ENCODE peak calls at places on chromosomes 6 and 20, in five cellular contexts. O is CD4-positive, CD25-positive, alpha-beta regulatory T cell; H is fibroblast of pulmonary artery; A is CD8-positive, alpha-beta memory T cell; Z is neural progenitor cell. T is an unnamed sample.

GRCh38 chr20:38673731-38674177 is 50.5 kb upstream of the SLC32A1 start:
- DNase-seq in O (no peak), H (no peak), A (no peak), Z (peak; percentile 49), T (peak; percentile 13)

GRCh38 chr6:47188588-47189021 is 121.1 kb downstream of the TNFRSF21 start:
- DNase-seq in O (no peak), H (peak; percentile 62), A (no peak), Z (no peak), T (peak; percentile 80)

GRCh38 chr20:46704714-46705377 is 4.6 kb upstream of the SLC2A10 start:
- DNase-seq in O (no peak), H (no peak), A (no peak), Z (no peak), T (peak; percentile 31)

GRCh38 chr6:29522241-29522640 is 34.5 kb upstream of the MAS1L start:
- DNase-seq in O (no peak), H (no peak), A (no peak), Z (no peak), T (no peak)

GRCh38 chr6:145245119-145245518 is 490.2 kb downstream of the EPM2A start:
- DNase-seq in O (no peak), H (peak; percentile 52), A (no peak), Z (no peak), T (peak; percentile 48)

GRCh38 chr6:102398788-102399390 is 1005.4 kb downstream of the GRIK2 start:
- DNase-seq in O (no peak), H (no peak), A (no peak), Z (no peak), T (no peak)

GRCh38 chr20:6142348-6142993 is 19.6 kb upstream of the FERMT1 start:
- DNase-seq in O (peak; percentile 24), H (peak; percentile 79), A (peak; percentile 24), Z (peak; percentile 66), T (peak; percentile 79)

GRCh38 chr20:39717976-39718375 is 755.8 kb downstream of the DHX35 start:
- DNase-seq in O (no peak), H (no peak), A (no peak), Z (no peak), T (no peak)

GRCh38 chr6:138099832-138100231 is 7.4 kb downstream of the PERP start:
- DNase-seq in O (no peak), H (peak; percentile 47), A (no peak), Z (no peak), T (peak; percentile 81)

GRCh38 chr6:129709451-129709908 is 497 bp downstream of the ARHGAP18 start:
- DNase-seq in O (no peak), H (peak; percentile 83), A (no peak), Z (no peak), T (peak; percentile 61)

GRCh38 chr6:149642829-149643580 is 5.5 kb downstream of the KATNA1 start:
- DNase-seq in O (no peak), H (peak; percentile 43), A (no peak), Z (no peak), T (peak; percentile 47)

GRCh38 chr6:157954150-157955117 is 27.2 kb upstream of the SYNJ2 start:
- DNase-seq in O (no peak), H (peak; percentile 65), A (no peak), Z (peak; percentile 13), T (peak; percentile 54)

GRCh38 chr6:152696543-152696942 is 1.2 kb upstream of the MYCT1 start:
- DNase-seq in O (no peak), H (peak; percentile 84), A (no peak), Z (no peak), T (peak; percentile 78)

GRCh38 chr6:54217018-54217417 is 91.2 kb upstream of the TINAG start:
- DNase-seq in O (no peak), H (no peak), A (no peak), Z (no peak), T (no peak)

GRCh38 chr6:136326038-136326561 is 36.5 kb upstream of the BCLAF1 start:
- DNase-seq in O (no peak), H (peak; percentile 33), A (no peak), Z (no peak), T (peak; percentile 19)

GRCh38 chr6:1821188-1822183 is 211.8 kb downstream of the FOXC1 start:
- DNase-seq in O (no peak), H (peak; percentile 48), A (no peak), Z (no peak), T (peak; percentile 62)

GRCh38 chr6:31180500-31180899 is 10.0 kb upstream of the POU5F1 start:
- DNase-seq in O (peak; percentile 54), H (peak; percentile 86), A (peak; percentile 64), Z (no peak), T (peak; percentile 88)
- H3K4me3 ChIP-seq in O (peak overlapping the region; percentile 31), H (peak overlapping the region; percentile 54), A (peak overlapping the region; percentile 56), Z (no peak overlapping the region), T (peak overlapping the region; percentile 48)

DNA sequence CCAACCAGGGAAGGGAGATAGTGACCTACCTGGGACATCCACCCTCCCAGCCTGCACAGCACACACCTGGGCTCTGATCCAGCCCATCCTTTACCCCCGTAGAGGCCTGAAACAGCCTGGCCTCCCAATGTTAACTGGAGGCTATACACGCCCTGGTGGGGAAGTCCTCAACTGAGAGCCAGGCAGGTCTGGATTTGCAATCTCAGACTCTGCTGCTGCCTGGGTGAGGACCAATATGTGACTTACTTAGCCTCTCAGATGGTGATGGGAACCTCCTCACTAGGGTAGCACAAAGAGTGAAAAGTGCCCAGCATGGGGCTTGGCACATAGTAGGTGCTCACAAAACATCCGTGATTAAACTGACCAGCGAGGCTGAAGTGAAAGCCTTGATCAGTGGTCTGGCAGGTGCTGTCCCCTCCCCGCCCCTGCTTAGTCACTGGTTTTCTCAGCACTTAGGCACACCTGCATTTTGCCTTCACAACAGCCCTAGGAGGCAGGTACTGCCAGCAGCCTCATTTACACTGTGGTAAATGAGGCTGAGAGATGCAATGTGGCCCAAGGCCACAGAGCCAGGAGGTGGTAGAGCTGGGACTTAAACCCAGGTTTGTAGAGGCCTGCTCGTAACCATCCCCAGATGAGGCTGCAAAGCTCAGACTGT is 12.4 kb downstream of the PEDS1 start:
- DNase-seq in O (no peak), H (no peak), A (no peak), Z (no peak), T (no peak)
- H3K4me3 ChIP-seq in O (no peak overlapping the region), H (no peak overlapping the region), A (no peak overlapping the region), Z (no peak overlapping the region), T (no peak overlapping the region)

GRCh38 chr20:62371588-62372041 is 4.5 kb upstream of the LAMA5 start:
- DNase-seq in O (no peak), H (no peak), A (no peak), Z (no peak), T (no peak)

GRCh38 chr20:62370807-62371587 is 3.9 kb upstream of the LAMA5 start:
- DNase-seq in O (no peak), H (no peak), A (no peak), Z (no peak), T (no peak)

GRCh38 chr20:62374431-62375152 is 7.5 kb upstream of the LAMA5 start:
- DNase-seq in O (no peak), H (no peak), A (no peak), Z (no peak), T (no peak)

GRCh38 chr20:62370115-62370806 is 3.1 kb upstream of the LAMA5 start:
- DNase-seq in O (no peak), H (peak; percentile 75), A (no peak), Z (no peak), T (no peak)

DNA sequence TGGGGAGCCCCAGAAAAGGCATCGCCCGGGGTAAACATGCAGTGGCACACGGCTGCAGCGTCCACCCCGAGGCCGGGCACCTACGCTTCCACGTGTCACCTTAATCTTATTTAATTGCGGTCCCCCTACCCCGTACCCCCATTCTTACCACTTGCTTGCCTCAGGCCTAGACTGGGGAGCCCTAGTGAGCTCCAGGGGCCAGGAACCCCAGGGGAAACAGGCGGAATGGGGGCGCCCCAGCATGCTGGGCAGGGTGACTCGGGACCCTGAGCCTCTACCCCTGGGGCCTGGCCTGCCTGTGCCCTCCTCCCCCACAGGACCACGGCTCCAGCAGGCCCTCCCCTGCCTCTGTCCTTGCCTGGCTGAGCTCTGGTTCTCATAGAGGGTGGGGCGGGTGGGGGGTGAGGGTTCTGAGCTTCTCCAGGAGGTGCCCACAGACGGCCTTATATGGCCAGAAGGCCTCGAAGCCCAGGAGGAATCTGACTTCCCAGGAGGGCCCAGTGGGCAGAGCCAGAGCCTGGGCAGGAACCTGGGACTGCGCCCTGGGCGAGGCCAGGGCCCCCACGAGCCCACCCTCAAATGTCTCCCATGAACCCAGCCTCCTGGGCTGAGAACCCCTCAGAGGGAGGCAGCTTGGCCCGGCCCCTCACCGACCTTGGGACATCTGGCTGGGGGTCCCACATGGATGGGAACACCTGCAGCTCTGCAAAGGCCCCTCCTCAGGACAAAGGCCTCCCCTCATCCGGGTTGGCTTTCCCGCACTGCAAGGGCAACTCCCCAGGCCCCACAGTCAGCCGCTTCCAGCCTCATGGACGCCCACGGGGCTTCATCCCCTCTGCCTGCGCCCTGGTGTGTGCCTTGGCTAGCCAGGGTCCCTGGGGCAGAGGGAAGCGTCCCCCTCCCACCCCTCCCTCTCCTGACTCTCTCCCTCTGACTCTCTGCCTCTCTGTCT is 5.2 kb upstream of the LAMA5 start:
- DNase-seq in O (no peak), H (no peak), A (no peak), Z (no peak), T (no peak)
- H3K4me3 ChIP-seq in O (no peak overlapping the region), H (no peak overlapping the region), A (no peak overlapping the region), Z (no peak overlapping the region), T (no peak overlapping the region)

GRCh38 chr6:24935323-24935722 is 437 bp downstream of the RIPOR2 start:
- DNase-seq in O (no peak), H (no peak), A (no peak), Z (no peak), T (peak; percentile 8)
- H3K4me3 ChIP-seq in O (peak overlapping the region; percentile 99), H (no peak overlapping the region), A (peak overlapping the region; percentile 72), Z (no peak overlapping the region), T (no peak overlapping the region)

DNA sequence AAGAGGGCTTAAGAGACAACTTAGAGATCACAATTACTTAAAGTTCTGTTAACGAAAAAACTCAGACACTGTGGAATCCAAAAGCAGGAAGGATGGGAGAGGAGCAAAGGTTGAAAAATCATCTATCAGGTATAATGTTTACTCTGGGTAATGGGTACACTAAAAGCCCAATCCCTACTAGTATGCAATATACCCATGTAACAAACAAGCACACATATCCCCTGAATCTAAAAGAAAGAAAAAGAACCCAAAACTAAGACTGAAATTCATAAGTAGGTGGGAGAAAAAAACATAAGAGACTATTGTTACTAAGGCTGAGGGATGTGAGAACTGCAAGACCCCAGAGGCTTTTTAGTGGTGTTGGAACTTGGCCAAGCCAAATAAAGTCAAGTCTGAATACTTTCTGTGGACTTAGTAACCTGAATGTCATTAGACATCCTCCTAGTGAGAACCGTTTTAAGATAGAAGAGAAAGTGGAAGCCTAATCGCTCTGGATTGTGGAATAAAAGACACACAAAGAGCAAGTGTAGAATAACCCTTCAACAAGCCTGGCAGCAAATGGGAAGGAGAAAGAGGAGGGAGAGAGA is 189.4 kb upstream of the RNF217 start:
- DNase-seq in O (no peak), H (no peak), A (no peak), Z (no peak), T (no peak)
- H3K4me3 ChIP-seq in O (no peak overlapping the region), H (no peak overlapping the region), A (no peak overlapping the region), Z (no peak overlapping the region), T (no peak overlapping the region)

GRCh38 chr20:25318471-25319240 is 70.8 kb downstream of the PYGB start:
- DNase-seq in O (no peak), H (no peak), A (no peak), Z (no peak), T (no peak)
- H3K4me3 ChIP-seq in O (no peak overlapping the region), H (no peak overlapping the region), A (no peak overlapping the region), Z (no peak overlapping the region), T (no peak overlapping the region)

T was measured in cardiac fibroblast.